ENCODE peak calls at places on chromosomes 1 and 21, in eight cellular contexts. M is cardiac fibroblast, E is Karpas-422, W is upper lobe of right lung, C is foreskin fibroblast, K is AG08396, D is RCC 7860, P is iris pigment epithelial cell. X is an unnamed sample.

GRCh38 chr1:39050001-39050400 is 23.9 kb downstream of the NDUFS5 start:
- DNase-seq in M (no peak), E (no peak), W (peak), C (no peak), K (no peak), D (no peak), P (no peak), X (no peak)

GRCh38 chr1:77030401-77031100 is 163.3 kb downstream of the ST6GALNAC5 start:
- DNase-seq in M (no peak), E (no peak), W (no peak), C (no peak), K (no peak), D (no peak), P (peak), X (no peak)

GRCh38 chr1:199931666-199932377 is 95.7 kb upstream of the NR5A2 start:
- DNase-seq in M (peak), E (peak), W (no peak), C (peak), K (no peak), D (no peak), P (peak), X (no peak)

GRCh38 chr1:231800071-231800470 is 173.5 kb downstream of the DISC1 start:
- DNase-seq in M (peak), E (no peak), W (no peak), C (peak), K (peak), D (peak), P (peak), X (peak)

GRCh38 chr1:233904979-233905415 is 521 bp downstream of the SLC35F3 start:
- DNase-seq in M (no peak), E (no peak), W (peak), C (no peak), K (no peak), D (no peak), P (peak), X (no peak)

GRCh38 chr1:162612606-162613400 is 19.5 kb upstream of the DDR2 start:
- DNase-seq in M (peak), E (no peak), W (no peak), C (peak), K (no peak), D (no peak), P (peak), X (peak)

GRCh38 chr1:93437976-93438605 is 9.8 kb upstream of the FNBP1L start:
- DNase-seq in M (peak), E (peak), W (no peak), C (peak), K (peak), D (peak), P (peak), X (peak)

GRCh38 chr1:109392037-109392787 is 5.5 kb downstream of the SORT1 start:
- DNase-seq in M (no peak), E (no peak), W (no peak), C (no peak), K (no peak), D (no peak), P (no peak), X (no peak)

GRCh38 chr1:1434131-1434811 is 1.2 kb upstream of the VWA1 start:
- DNase-seq in M (peak), E (no peak), W (peak), C (no peak), K (peak), D (no peak), P (no peak), X (no peak)

GRCh38 chr1:2848006-2848670 is 46.6 kb upstream of the TTC34 start:
- DNase-seq in M (no peak), E (no peak), W (no peak), C (no peak), K (no peak), D (no peak), P (no peak), X (no peak)

GRCh38 chr1:78254517-78254916 is 208.8 kb downstream of the GIPC2 start:
- DNase-seq in M (no peak), E (no peak), W (no peak), C (peak), K (no peak), D (no peak), P (peak), X (no peak)

GRCh38 chr1:201404016-201404598 is 5.0 kb upstream of the LAD1 start:
- DNase-seq in M (no peak), E (no peak), W (no peak), C (no peak), K (no peak), D (no peak), P (no peak), X (no peak)

GRCh38 chr1:59302297-59302696 is 5.4 kb downstream of the FGGY start:
- DNase-seq in M (no peak), E (no peak), W (no peak), C (no peak), K (no peak), D (no peak), P (no peak), X (no peak)

GRCh38 chr21:25421327-25422028 is 185.8 kb downstream of the MRPL39 start:
- DNase-seq in M (peak), E (peak), W (no peak), C (peak), K (peak), D (peak), P (peak), X (peak)

GRCh38 chr1:234776875-234777849 is 167.2 kb upstream of the IRF2BP2 start:
- DNase-seq in M (no peak), E (peak), W (no peak), C (no peak), K (no peak), D (no peak), P (no peak), X (no peak)

GRCh38 chr1:226678701-226679100 is 60.4 kb downstream of the ITPKB start:
- DNase-seq in M (no peak), E (peak), W (no peak), C (no peak), K (no peak), D (no peak), P (no peak), X (no peak)

GRCh38 chr1:177077734-177078489 is 86.6 kb downstream of the ASTN1 start:
- DNase-seq in M (no peak), E (no peak), W (no peak), C (peak), K (no peak), D (peak), P (peak), X (no peak)

GRCh38 chr1:154869351-154870116 is 547 bp downstream of the KCNN3 start:
- DNase-seq in M (peak), E (no peak), W (peak), C (peak), K (no peak), D (no peak), P (peak), X (peak)

X was measured in fibroblast of pulmonary artery.